ENCODE peak calls at places on chromosomes 3 and 15, in seven cellular contexts. One of them, this sample, is unnamed.

GRCh38 chr3:126270145-126270811 is 86.9 kb downstream of the KLF15 start:
- DNase-seq in fibroblast of the aortic adventitia: peak; percentile 54
- DNase-seq in body of pancreas: peak; percentile 97
- DNase-seq in stomach: peak; percentile 95
- DNase-seq in cardiac fibroblast: peak; percentile 29
- DNase-seq in HL-60: no peak
- DNase-seq in omental fat pad: no peak
- DNase-seq in this sample: no peak

GRCh38 chr3:101229681-101230080 is 90.7 kb downstream of the IMPG2 start:
- DNase-seq in fibroblast of the aortic adventitia: peak; percentile 21
- DNase-seq in body of pancreas: no peak
- DNase-seq in stomach: no peak
- DNase-seq in cardiac fibroblast: peak; percentile 15
- DNase-seq in HL-60: no peak
- DNase-seq in omental fat pad: no peak
- DNase-seq in this sample: no peak

GRCh38 chr3:42097166-42097946 is 6.2 kb downstream of the TRAK1 start:
- DNase-seq in fibroblast of the aortic adventitia: peak; percentile 58
- DNase-seq in body of pancreas: peak; percentile 2
- DNase-seq in stomach: no peak
- DNase-seq in cardiac fibroblast: peak; percentile 65
- DNase-seq in HL-60: no peak
- DNase-seq in omental fat pad: no peak
- DNase-seq in this sample: no peak

GRCh38 chr15:48602358-48603122 is 43.0 kb downstream of the FBN1 start:
- DNase-seq in fibroblast of the aortic adventitia: peak; percentile 90
- DNase-seq in body of pancreas: no peak
- DNase-seq in stomach: no peak
- DNase-seq in cardiac fibroblast: peak; percentile 82
- DNase-seq in HL-60: no peak
- DNase-seq in omental fat pad: no peak
- DNase-seq in this sample: no peak

GRCh38 chr3:143421556-143421955 is 302.0 kb downstream of the CHST2 start:
- DNase-seq in fibroblast of the aortic adventitia: peak; percentile 30
- DNase-seq in body of pancreas: no peak
- DNase-seq in stomach: no peak
- DNase-seq in cardiac fibroblast: peak; percentile 40
- DNase-seq in HL-60: no peak
- DNase-seq in omental fat pad: no peak
- DNase-seq in this sample: no peak

GRCh38 chr3:36907911-36908646 is 36.8 kb downstream of the TRANK1 start:
- DNase-seq in fibroblast of the aortic adventitia: peak; percentile 79
- DNase-seq in body of pancreas: peak; percentile 40
- DNase-seq in stomach: peak; percentile 66
- DNase-seq in cardiac fibroblast: peak; percentile 80
- DNase-seq in HL-60: no peak
- DNase-seq in omental fat pad: no peak
- DNase-seq in this sample: no peak

GRCh38 chr3:38604246-38604645 is 45.2 kb downstream of the SCN5A start:
- DNase-seq in fibroblast of the aortic adventitia: no peak
- DNase-seq in body of pancreas: no peak
- DNase-seq in stomach: no peak
- DNase-seq in cardiac fibroblast: no peak
- DNase-seq in HL-60: no peak
- DNase-seq in omental fat pad: no peak
- DNase-seq in this sample: no peak

GRCh38 chr3:179149239-179149887 is 1.2 kb downstream of the PIK3CA start:
- DNase-seq in fibroblast of the aortic adventitia: peak; percentile 39
- DNase-seq in body of pancreas: no peak
- DNase-seq in stomach: no peak
- DNase-seq in cardiac fibroblast: peak; percentile 56
- DNase-seq in HL-60: no peak
- DNase-seq in omental fat pad: no peak
- DNase-seq in this sample: no peak

GRCh38 chr3:108453541-108454057 is 56.8 kb downstream of the MYH15 start:
- DNase-seq in fibroblast of the aortic adventitia: peak; percentile 46
- DNase-seq in body of pancreas: no peak
- DNase-seq in stomach: no peak
- DNase-seq in cardiac fibroblast: peak; percentile 6
- DNase-seq in HL-60: no peak
- DNase-seq in omental fat pad: no peak
- DNase-seq in this sample: no peak

GRCh38 chr15:90557651-90558084 is 27.9 kb downstream of the CRTC3 start:
- DNase-seq in fibroblast of the aortic adventitia: peak; percentile 97
- DNase-seq in body of pancreas: peak; percentile 90
- DNase-seq in stomach: peak; percentile 93
- DNase-seq in cardiac fibroblast: peak; percentile 54
- DNase-seq in HL-60: no peak
- DNase-seq in omental fat pad: no peak
- DNase-seq in this sample: no peak

GRCh38 chr3:15722877-15723623 is 74.7 kb downstream of the ANKRD28 start:
- DNase-seq in fibroblast of the aortic adventitia: no peak
- DNase-seq in body of pancreas: no peak
- DNase-seq in stomach: no peak
- DNase-seq in cardiac fibroblast: no peak
- DNase-seq in HL-60: no peak
- DNase-seq in omental fat pad: no peak
- DNase-seq in this sample: no peak

GRCh38 chr3:43287514-43287913 is 1.2 kb downstream of the SNRK start:
- DNase-seq in fibroblast of the aortic adventitia: no peak
- DNase-seq in body of pancreas: no peak
- DNase-seq in stomach: no peak
- DNase-seq in cardiac fibroblast: peak; percentile 23
- DNase-seq in HL-60: no peak
- DNase-seq in omental fat pad: no peak
- DNase-seq in this sample: no peak

GRCh38 chr3:189914799-189915198 is 205.9 kb downstream of the P3H2 start:
- DNase-seq in fibroblast of the aortic adventitia: peak; percentile 94
- DNase-seq in body of pancreas: no peak
- DNase-seq in stomach: no peak
- DNase-seq in cardiac fibroblast: peak; percentile 96
- DNase-seq in HL-60: peak; percentile 57
- DNase-seq in omental fat pad: no peak
- DNase-seq in this sample: no peak

GRCh38 chr15:82890338-82891024 is 62.0 kb downstream of the HOMER2 start:
- DNase-seq in fibroblast of the aortic adventitia: no peak
- DNase-seq in body of pancreas: no peak
- DNase-seq in stomach: no peak
- DNase-seq in cardiac fibroblast: peak; percentile 2
- DNase-seq in HL-60: no peak
- DNase-seq in omental fat pad: no peak
- DNase-seq in this sample: no peak

GRCh38 chr15:67685008-67685599 is 140.2 kb upstream of the SKOR1 start:
- DNase-seq in fibroblast of the aortic adventitia: peak; percentile 47
- DNase-seq in body of pancreas: no peak
- DNase-seq in stomach: no peak
- DNase-seq in cardiac fibroblast: peak; percentile 55
- DNase-seq in HL-60: no peak
- DNase-seq in omental fat pad: no peak
- DNase-seq in this sample: no peak

GRCh38 chr3:189646902-189647542 is 15.8 kb downstream of the TP63 start:
- DNase-seq in fibroblast of the aortic adventitia: no peak
- DNase-seq in body of pancreas: no peak
- DNase-seq in stomach: no peak
- DNase-seq in cardiac fibroblast: no peak
- DNase-seq in HL-60: no peak
- DNase-seq in omental fat pad: no peak
- DNase-seq in this sample: no peak

GRCh38 chr3:49841126-49841525 is 15.2 kb downstream of the TRAIP start:
- DNase-seq in fibroblast of the aortic adventitia: peak; percentile 32
- DNase-seq in body of pancreas: no peak
- DNase-seq in stomach: no peak
- DNase-seq in cardiac fibroblast: peak; percentile 29
- DNase-seq in HL-60: no peak
- DNase-seq in omental fat pad: no peak
- DNase-seq in this sample: peak; percentile 30

GRCh38 chr15:100241572-100242479 is 99.9 kb downstream of the ADAMTS17 start:
- DNase-seq in fibroblast of the aortic adventitia: peak; percentile 16
- DNase-seq in body of pancreas: no peak
- DNase-seq in stomach: no peak
- DNase-seq in cardiac fibroblast: peak; percentile 51
- DNase-seq in HL-60: peak; percentile 23
- DNase-seq in omental fat pad: no peak
- DNase-seq in this sample: no peak

GRCh38 chr3:162780313-162780712 is 1283.7 kb downstream of the OTOL1 start:
- DNase-seq in fibroblast of the aortic adventitia: peak; percentile 39
- DNase-seq in body of pancreas: no peak
- DNase-seq in stomach: no peak
- DNase-seq in cardiac fibroblast: no peak
- DNase-seq in HL-60: no peak
- DNase-seq in omental fat pad: no peak
- DNase-seq in this sample: no peak

GRCh38 chr3:162774613-162775100 is 1278.0 kb downstream of the OTOL1 start:
- DNase-seq in fibroblast of the aortic adventitia: no peak
- DNase-seq in body of pancreas: no peak
- DNase-seq in stomach: no peak
- DNase-seq in cardiac fibroblast: no peak
- DNase-seq in HL-60: no peak
- DNase-seq in omental fat pad: no peak
- DNase-seq in this sample: no peak

GRCh38 chr3:162776137-162776536 is 1279.5 kb downstream of the OTOL1 start:
- DNase-seq in fibroblast of the aortic adventitia: no peak
- DNase-seq in body of pancreas: no peak
- DNase-seq in stomach: no peak
- DNase-seq in cardiac fibroblast: no peak
- DNase-seq in HL-60: no peak
- DNase-seq in omental fat pad: no peak
- DNase-seq in this sample: no peak

DNA sequence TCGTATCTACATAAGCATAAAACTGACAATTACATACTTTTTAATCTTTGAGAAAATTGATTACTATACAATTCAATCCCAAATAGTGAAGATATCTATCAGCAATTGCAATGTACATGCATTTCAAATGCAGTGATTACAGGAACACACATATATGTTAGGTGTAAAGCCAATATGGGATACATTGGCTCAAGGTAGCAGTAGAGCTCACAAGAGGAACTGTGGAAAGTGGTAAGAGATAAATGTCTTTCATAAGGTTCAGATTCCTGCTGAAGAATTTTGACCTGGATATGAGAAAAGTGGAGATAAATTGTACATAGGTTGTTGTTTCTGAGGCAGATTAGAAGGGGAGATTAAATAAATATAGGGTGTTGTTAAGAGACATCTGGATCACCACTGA is 1280.5 kb downstream of the OTOL1 start:
- DNase-seq in fibroblast of the aortic adventitia: no peak
- DNase-seq in body of pancreas: no peak
- DNase-seq in stomach: no peak
- DNase-seq in cardiac fibroblast: no peak
- DNase-seq in HL-60: no peak
- DNase-seq in omental fat pad: no peak
- DNase-seq in this sample: no peak
- TF ChIP-seq CTCF in fibroblast of the aortic adventitia: no peak
- TF ChIP-seq CTCF in body of pancreas: no peak
- TF ChIP-seq CTCF in stomach: no peak
- TF ChIP-seq CTCF in cardiac fibroblast: no peak
- TF ChIP-seq CTCF in HL-60: no peak
- TF ChIP-seq CTCF in omental fat pad: no peak
- TF ChIP-seq CTCF in this sample: no peak

GRCh38 chr15:33654859-33655258 is 313.4 kb upstream of the CHRM5 start:
- DNase-seq in fibroblast of the aortic adventitia: peak; percentile 1
- DNase-seq in body of pancreas: no peak
- DNase-seq in stomach: no peak
- DNase-seq in cardiac fibroblast: peak; percentile 2
- DNase-seq in HL-60: no peak
- DNase-seq in omental fat pad: no peak
- DNase-seq in this sample: no peak

GRCh38 chr15:33656090-33656670 is 312.1 kb upstream of the CHRM5 start:
- DNase-seq in fibroblast of the aortic adventitia: no peak
- DNase-seq in body of pancreas: no peak
- DNase-seq in stomach: no peak
- DNase-seq in cardiac fibroblast: peak; percentile 5
- DNase-seq in HL-60: peak; percentile 6
- DNase-seq in omental fat pad: no peak
- DNase-seq in this sample: no peak

GRCh38 chr15:33662014-33662413 is 306.3 kb upstream of the CHRM5 start:
- DNase-seq in fibroblast of the aortic adventitia: no peak
- DNase-seq in body of pancreas: no peak
- DNase-seq in stomach: no peak
- DNase-seq in cardiac fibroblast: no peak
- DNase-seq in HL-60: no peak
- DNase-seq in omental fat pad: no peak
- DNase-seq in this sample: no peak

GRCh38 chr15:33655488-33655887 is 312.8 kb upstream of the CHRM5 start:
- DNase-seq in fibroblast of the aortic adventitia: no peak
- DNase-seq in body of pancreas: no peak
- DNase-seq in stomach: no peak
- DNase-seq in cardiac fibroblast: no peak
- DNase-seq in HL-60: no peak
- DNase-seq in omental fat pad: no peak
- DNase-seq in this sample: no peak

GRCh38 chr15:33660151-33660550 is 308.1 kb upstream of the CHRM5 start:
- DNase-seq in fibroblast of the aortic adventitia: no peak
- DNase-seq in body of pancreas: no peak
- DNase-seq in stomach: no peak
- DNase-seq in cardiac fibroblast: no peak
- DNase-seq in HL-60: no peak
- DNase-seq in omental fat pad: no peak
- DNase-seq in this sample: no peak
- TF ChIP-seq CTCF in fibroblast of the aortic adventitia: no peak
- TF ChIP-seq CTCF in body of pancreas: no peak
- TF ChIP-seq CTCF in stomach: no peak
- TF ChIP-seq CTCF in cardiac fibroblast: no peak
- TF ChIP-seq CTCF in HL-60: no peak
- TF ChIP-seq CTCF in omental fat pad: no peak
- TF ChIP-seq CTCF in this sample: no peak

GRCh38 chr3:32685604-32686185 is 707 bp downstream of the CNOT10 start:
- DNase-seq in fibroblast of the aortic adventitia: peak; percentile 22
- DNase-seq in body of pancreas: no peak
- DNase-seq in stomach: no peak
- DNase-seq in cardiac fibroblast: peak; percentile 25
- DNase-seq in HL-60: no peak
- DNase-seq in omental fat pad: no peak
- DNase-seq in this sample: no peak
- TF ChIP-seq CTCF in fibroblast of the aortic adventitia: no peak
- TF ChIP-seq CTCF in body of pancreas: no peak
- TF ChIP-seq CTCF in stomach: no peak
- TF ChIP-seq CTCF in cardiac fibroblast: no peak
- TF ChIP-seq CTCF in HL-60: no peak
- TF ChIP-seq CTCF in omental fat pad: no peak
- TF ChIP-seq CTCF in this sample: peak; percentile 30

GRCh38 chr15:33314115-33314514 is 3.3 kb downstream of the RYR3 start:
- DNase-seq in fibroblast of the aortic adventitia: no peak
- DNase-seq in body of pancreas: no peak
- DNase-seq in stomach: no peak
- DNase-seq in cardiac fibroblast: no peak
- DNase-seq in HL-60: no peak
- DNase-seq in omental fat pad: no peak
- DNase-seq in this sample: no peak

GRCh38 chr15:33313491-33313890 is 2.7 kb downstream of the RYR3 start:
- DNase-seq in fibroblast of the aortic adventitia: no peak
- DNase-seq in body of pancreas: no peak
- DNase-seq in stomach: no peak
- DNase-seq in cardiac fibroblast: no peak
- DNase-seq in HL-60: no peak
- DNase-seq in omental fat pad: no peak
- DNase-seq in this sample: no peak

GRCh38 chr15:33311312-33311971 is 675 bp downstream of the RYR3 start:
- DNase-seq in fibroblast of the aortic adventitia: no peak
- DNase-seq in body of pancreas: no peak
- DNase-seq in stomach: no peak
- DNase-seq in cardiac fibroblast: peak; percentile 9
- DNase-seq in HL-60: no peak
- DNase-seq in omental fat pad: no peak
- DNase-seq in this sample: peak; percentile 11

GRCh38 chr15:33310481-33311311 is at the start of gene RYR3:
- DNase-seq in fibroblast of the aortic adventitia: no peak
- DNase-seq in body of pancreas: no peak
- DNase-seq in stomach: no peak
- DNase-seq in cardiac fibroblast: peak; percentile 22
- DNase-seq in HL-60: no peak
- DNase-seq in omental fat pad: no peak
- DNase-seq in this sample: peak; percentile 26

GRCh38 chr15:33309602-33310276 is 1.0 kb upstream of the RYR3 start:
- DNase-seq in fibroblast of the aortic adventitia: no peak
- DNase-seq in body of pancreas: no peak
- DNase-seq in stomach: no peak
- DNase-seq in cardiac fibroblast: peak; percentile 18
- DNase-seq in HL-60: no peak
- DNase-seq in omental fat pad: no peak
- DNase-seq in this sample: no peak
- TF ChIP-seq CTCF in fibroblast of the aortic adventitia: no peak
- TF ChIP-seq CTCF in body of pancreas: no peak
- TF ChIP-seq CTCF in stomach: no peak
- TF ChIP-seq CTCF in cardiac fibroblast: peak; percentile 20
- TF ChIP-seq CTCF in HL-60: no peak
- TF ChIP-seq CTCF in omental fat pad: no peak
- TF ChIP-seq CTCF in this sample: no peak